ENCODE peak calls at places on chromosomes 2 and 18, in five cellular contexts. Z, C, M, H and W are unnamed samples.

GRCh38 chr2:234623521-234623991 is 126.7 kb upstream of the ARL4C start:
- DNase-seq in Z (no peak), C (no peak), H (no peak), M (no peak), W (peak; percentile 37)

GRCh38 chr2:56449449-56449860 is 265.7 kb downstream of the CCDC85A start:
- DNase-seq in H (no peak), M (no peak), C (no peak), Z (no peak), W (peak; percentile 62)

GRCh38 chr2:182164686-182165085 is 179.0 kb downstream of the PPP1R1C start:
- DNase-seq in Z (no peak), H (peak; percentile 76), M (no peak), C (no peak), W (no peak)

GRCh38 chr2:69964353-69964831 is 3.0 kb upstream of the ASPRV1 start:
- DNase-seq in H (no peak), Z (no peak), C (no peak), M (no peak), W (no peak)

GRCh38 chr2:70703900-70704549 is 64.0 kb downstream of the ADD2 start:
- DNase-seq in M (no peak), H (no peak), Z (peak; percentile 17), C (no peak), W (peak; percentile 26)

GRCh38 chr2:169659314-169659713 is 34.9 kb downstream of the CFAP210 start:
- DNase-seq in C (peak; percentile 95), M (no peak), H (no peak), Z (no peak), W (no peak)

GRCh38 chr18:23939896-23940295 is 74.7 kb upstream of the TTC39C start:
- DNase-seq in Z (no peak), M (no peak), C (no peak), H (no peak), W (no peak)

GRCh38 chr2:158993030-158993429 is 24.6 kb downstream of the TANC1 start:
- DNase-seq in C (no peak), M (no peak), H (no peak), Z (no peak), W (no peak)

GRCh38 chr2:33111002-33111446 is 164.3 kb downstream of the LTBP1 start:
- DNase-seq in M (no peak), Z (peak; percentile 84), C (no peak), H (no peak), W (no peak)

GRCh38 chr2:61415265-61415664 is 55.6 kb downstream of the USP34 start:
- DNase-seq in Z (no peak), H (no peak), M (no peak), C (no peak), W (no peak)

GRCh38 chr2:95021847-95022246 is 3.7 kb upstream of the MAL start:
- DNase-seq in Z (no peak), C (no peak), H (no peak), M (no peak), W (no peak)

GRCh38 chr2:68466361-68466777 is 725 bp downstream of the FBXO48 start:
- DNase-seq in M (peak; percentile 43), H (peak; percentile 47), Z (peak; percentile 84), C (peak; percentile 37), W (peak; percentile 35)

GRCh38 chr2:57516740-57517340 is 529.8 kb upstream of the VRK2 start:
- DNase-seq in Z (peak; percentile 51), H (peak; percentile 53), C (peak; percentile 86), M (no peak), W (peak; percentile 60)

GRCh38 chr18:50193796-50194622 is 938 bp downstream of the MYO5B start:
- DNase-seq in H (no peak), C (no peak), Z (peak; percentile 25), M (no peak), W (peak; percentile 21)

GRCh38 chr2:187453078-187453641 is 5.1 kb upstream of the CALCRL start:
- DNase-seq in Z (peak; percentile 50), M (no peak), C (peak; percentile 79), H (peak; percentile 42), W (peak; percentile 38)

GRCh38 chr2:78861546-78861945 is 164.0 kb upstream of the REG3G start:
- DNase-seq in M (no peak), C (peak; percentile 18), Z (no peak), H (no peak), W (peak; percentile 62)

GRCh38 chr18:77557030-77557429 is 307.4 kb downstream of the GALR1 start:
- DNase-seq in C (peak; percentile 18), H (no peak), Z (no peak), M (no peak), W (peak; percentile 27)

GRCh38 chr2:138421315-138421970 is 80.1 kb upstream of the SPOPL start:
- DNase-seq in H (no peak), C (no peak), M (no peak), Z (peak; percentile 88), W (peak; percentile 78)

GRCh38 chr2:173299764-173300163 is 54.9 kb upstream of the CDCA7 start:
- DNase-seq in Z (no peak), C (no peak), M (no peak), H (no peak), W (peak; percentile 50)

GRCh38 chr2:27717070-27717453 is 53.4 kb downstream of the SLC4A1AP start:
- DNase-seq in Z (peak; percentile 99), M (no peak), C (no peak), H (peak; percentile 27), W (no peak)

GRCh38 chr18:55264108-55264507 is 304.8 kb upstream of the CCDC68 start:
- DNase-seq in H (no peak), C (no peak), Z (peak; percentile 35), M (no peak), W (peak; percentile 60)

GRCh38 chr2:144939590-144939989 is 419.7 kb upstream of the ZEB2 start:
- DNase-seq in C (no peak), H (no peak), M (no peak), Z (no peak), W (no peak)

GRCh38 chr2:240818543-240819403 is 1.2 kb downstream of the KIF1A start:
- DNase-seq in C (no peak), H (no peak), M (no peak), Z (no peak), W (peak; percentile 55)

GRCh38 chr2:240402566-240403295 is 32.7 kb upstream of the GPC1 start:
- DNase-seq in Z (no peak), C (no peak), M (no peak), H (no peak), W (no peak)